ENCODE peak calls at places on chromosome 4, in four cellular contexts. R is GM23338, S is MM.1S, E is neural progenitor cell. M is an unnamed sample.

GRCh38 chr4:188551156-188551555 is 411.9 kb downstream of the TRIML1 start:
- DNase-seq in E (no peak), R (no peak), S (no peak), M (no peak)

GRCh38 chr4:33104190-33104773 is 2384.1 kb downstream of the PCDH7 start:
- DNase-seq in S (peak; percentile 67), R (peak; percentile 5), E (no peak), M (no peak)

GRCh38 chr4:174256277-174256713 is 27.2 kb downstream of the FBXO8 start:
- DNase-seq in R (no peak), S (no peak), E (no peak), M (no peak)

GRCh38 chr4:11782859-11783258 is 354.2 kb upstream of the HS3ST1 start:
- DNase-seq in E (no peak), S (no peak), R (no peak), M (no peak)

GRCh38 chr4:81807927-81808672 is 336.4 kb upstream of the RASGEF1B start:
- DNase-seq in S (no peak), R (no peak), E (no peak), M (no peak)

GRCh38 chr4:47469951-47470350 is 6.4 kb upstream of the COMMD8 start:
- DNase-seq in E (no peak), S (no peak), R (no peak), M (peak; percentile 54)

GRCh38 chr4:168541608-168541953 is 44.7 kb downstream of the PALLD start:
- DNase-seq in R (no peak), E (no peak), S (no peak), M (peak; percentile 64)

GRCh38 chr4:103100691-103101090 is 1.1 kb upstream of the BDH2 start:
- DNase-seq in E (peak; percentile 20), S (no peak), R (no peak), M (no peak)

GRCh38 chr4:127048371-127049085 is 584.2 kb upstream of the INTU start:
- DNase-seq in S (no peak), E (peak; percentile 8), R (no peak), M (no peak)

GRCh38 chr4:70505152-70505748 is 13.1 kb upstream of the AMTN start:
- DNase-seq in S (peak; percentile 72), E (peak; percentile 76), R (peak; percentile 75), M (no peak)

GRCh38 chr4:113760094-113760851 is 1.3 kb downstream of the CAMK2D start:
- DNase-seq in E (peak; percentile 62), R (peak; percentile 38), S (peak; percentile 11), M (no peak)

GRCh38 chr4:39636786-39637185 is 1.9 kb downstream of the SMIM14 start:
- DNase-seq in E (no peak), R (no peak), S (peak; percentile 53), M (no peak)

GRCh38 chr4:73019462-73020047 is 50.0 kb downstream of the COX18 start:
- DNase-seq in S (peak; percentile 53), E (peak; percentile 67), R (peak; percentile 78), M (no peak)

GRCh38 chr4:85919488-85919887 is 440.4 kb downstream of the MAPK10 start:
- DNase-seq in R (no peak), E (no peak), S (no peak), M (no peak)

GRCh38 chr4:76984788-76985211 is 35.2 kb downstream of the SEPTIN11 start:
- DNase-seq in R (no peak), S (peak; percentile 21), E (peak; percentile 41), M (no peak)

GRCh38 chr4:76003015-76003414 is 4.3 kb downstream of the CXCL9 start:
- DNase-seq in R (no peak), E (no peak), S (no peak), M (no peak)

GRCh38 chr4:148108776-148109175 is 333.4 kb downstream of the NR3C2 start:
- DNase-seq in S (no peak), R (no peak), E (no peak), M (no peak)

GRCh38 chr4:17605236-17605635 is 9.2 kb upstream of the MED28 start:
- DNase-seq in E (no peak), R (no peak), S (no peak), M (no peak)

GRCh38 chr4:119728185-119728584 is 99.6 kb upstream of the PDE5A start:
- DNase-seq in E (no peak), S (no peak), R (no peak), M (no peak)

GRCh38 chr4:13527192-13527982 is 16.9 kb downstream of the NKX3-2 start:
- DNase-seq in R (no peak), S (no peak), E (no peak), M (no peak)

GRCh38 chr4:6674500-6675149 is 19.1 kb upstream of the S100P start:
- DNase-seq in R (peak; percentile 61), E (peak; percentile 40), S (peak; percentile 68), M (peak; percentile 53)

GRCh38 chr4:41719417-41719816 is 29.1 kb downstream of the PHOX2B start:
- DNase-seq in S (no peak), E (no peak), R (no peak), M (no peak)

GRCh38 chr4:120809518-120809917 is 113.0 kb downstream of the PRDM5 start:
- DNase-seq in S (peak; percentile 10), E (no peak), R (no peak), M (no peak)

GRCh38 chr4:158870282-158871049 is 101.6 kb downstream of the FNIP2 start:
- DNase-seq in R (peak; percentile 72), S (no peak), E (peak; percentile 63), M (no peak)

GRCh38 chr4:158170691-158171455 is 2.0 kb downstream of the GASK1B start:
- DNase-seq in E (no peak), R (peak; percentile 73), S (no peak), M (no peak)

GRCh38 chr4:185730849-185731608 is 81.0 kb downstream of the SORBS2 start:
- DNase-seq in S (peak; percentile 52), E (no peak), R (no peak), M (no peak)

GRCh38 chr4:166324321-166324720 is 451.3 kb downstream of the TLL1 start:
- DNase-seq in R (peak; percentile 75), E (peak; percentile 54), S (peak; percentile 50), M (no peak)

GRCh38 chr4:186684220-186684619 is 39.4 kb downstream of the FAT1 start:
- DNase-seq in E (no peak), S (no peak), R (no peak), M (no peak)

GRCh38 chr4:25896782-25897539 is 17.1 kb upstream of the SMIM20 start:
- DNase-seq in S (no peak), R (no peak), E (no peak), M (no peak)

GRCh38 chr4:151227731-151228130 is 49.2 kb upstream of the PRSS48 start:
- DNase-seq in S (no peak), R (no peak), E (no peak), M (no peak)

GRCh38 chr4:152415980-152416379 is 119.9 kb downstream of the FBXW7 start:
- DNase-seq in R (no peak), S (no peak), E (no peak), M (no peak)

GRCh38 chr4:67556426-67556825 is 2.1 kb upstream of the STAP1 start:
- DNase-seq in E (no peak), S (no peak), R (no peak), M (no peak)

GRCh38 chr4:94834496-94834895 is 76.7 kb downstream of the BMPR1B start:
- DNase-seq in E (no peak), S (no peak), R (no peak), M (no peak)

GRCh38 chr4:8739820-8740665 is 131.6 kb downstream of the HMX1 start:
- DNase-seq in R (no peak), S (no peak), E (no peak), M (no peak)

GRCh38 chr4:120921456-120922389 is 803 bp downstream of the PRDM5 start:
- DNase-seq in E (peak; percentile 69), R (peak; percentile 48), S (peak; percentile 59), M (no peak)

GRCh38 chr4:103204114-103204513 is 6.0 kb upstream of the CENPE start:
- DNase-seq in S (peak; percentile 13), R (peak; percentile 18), E (peak; percentile 8), M (no peak)

GRCh38 chr4:116866116-116866515 is 219.3 kb downstream of the TRAM1L1 start:
- DNase-seq in R (peak; percentile 33), S (no peak), E (no peak), M (no peak)

GRCh38 chr4:153577053-153577452 is 107.0 kb upstream of the TLR2 start:
- DNase-seq in R (no peak), E (no peak), S (no peak), M (no peak)
- H3F3A ChIP-seq in R (no peaks in the 10 kb centered on the region), E (no peaks in the 10 kb centered on the region), S (no peaks in the 10 kb centered on the region), M (no peaks in the 10 kb centered on the region)

GRCh38 chr4:141659539-141659938 is 23.2 kb downstream of the IL15 start:
- DNase-seq in E (no peak), R (no peak), S (no peak), M (no peak)
- TF ChIP-seq CTCF in E (no peak), R (no peak), S (no peak), M (no peak)

GRCh38 chr4:105145059-105145912 is 1.4 kb upstream of the TET2 start:
- DNase-seq in R (no peak), E (no peak), S (no peak), M (no peak)

GRCh38 chr4:105147226-105148151 is 813 bp downstream of the TET2 start:
- DNase-seq in E (peak; percentile 58), R (peak; percentile 74), S (peak; percentile 30), M (no peak)

GRCh38 chr4:105145913-105146285 is 777 bp upstream of the TET2 start:
- DNase-seq in E (peak; percentile 49), S (no peak), R (peak; percentile 71), M (no peak)

GRCh38 chr4:105149771-105150170 is 3.1 kb downstream of the TET2 start:
- DNase-seq in S (no peak), R (no peak), E (no peak), M (peak; percentile 38)

DNA sequence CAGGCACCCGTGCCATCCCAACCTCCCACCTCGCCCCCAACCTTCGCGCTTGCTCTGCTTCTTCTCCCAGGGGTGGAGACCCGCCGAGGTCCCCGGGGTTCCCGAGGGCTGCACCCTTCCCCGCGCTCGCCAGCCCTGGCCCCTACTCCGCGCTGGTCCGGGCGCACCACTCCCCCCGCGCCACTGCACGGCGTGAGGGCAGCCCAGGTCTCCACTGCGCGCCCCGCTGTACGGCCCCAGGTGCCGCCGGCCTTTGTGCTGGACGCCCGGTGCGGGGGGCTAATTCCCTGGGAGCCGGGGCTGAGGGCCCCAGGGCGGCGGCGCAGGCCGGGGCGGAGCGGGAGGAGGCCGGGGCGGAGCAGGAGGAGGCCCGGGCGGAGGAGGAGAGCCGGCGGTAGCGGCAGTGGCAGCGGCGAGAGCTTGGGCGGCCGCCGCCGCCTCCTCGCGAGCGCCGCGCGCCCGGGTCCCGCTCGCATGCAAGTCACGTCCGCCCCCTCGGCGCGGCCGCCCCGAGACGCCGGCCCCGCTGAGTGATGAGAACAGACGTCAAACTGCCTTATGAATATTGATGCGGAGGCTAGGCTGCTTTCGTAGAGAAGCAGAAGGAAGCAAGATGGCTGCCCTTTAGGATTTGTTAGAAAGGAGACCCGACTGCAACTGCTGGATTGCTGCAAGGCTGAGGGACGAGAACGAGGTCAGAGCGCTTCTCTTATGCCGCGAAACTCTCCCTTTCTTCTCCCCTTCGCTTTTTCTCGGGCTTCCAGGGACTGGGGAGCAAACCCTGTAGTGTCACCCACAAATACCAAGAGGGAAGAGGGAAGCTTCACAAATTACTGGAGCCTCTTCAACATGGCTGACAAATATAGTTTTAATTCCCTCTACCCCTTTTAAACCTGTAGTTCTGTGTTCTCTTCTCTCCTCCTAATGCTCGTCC is at the start of gene TET2:
- DNase-seq in E (peak; percentile 79), R (peak; percentile 70), S (peak; percentile 72), M (peak; percentile 55)
- H3K4me2 ChIP-seq in E (peak within 1 kb of the TSS; percentile 99), R (peak within 1 kb of the TSS; percentile 100), S (peak within 1 kb of the TSS; percentile 75), M (peak within 1 kb of the TSS; percentile 92)

DNA sequence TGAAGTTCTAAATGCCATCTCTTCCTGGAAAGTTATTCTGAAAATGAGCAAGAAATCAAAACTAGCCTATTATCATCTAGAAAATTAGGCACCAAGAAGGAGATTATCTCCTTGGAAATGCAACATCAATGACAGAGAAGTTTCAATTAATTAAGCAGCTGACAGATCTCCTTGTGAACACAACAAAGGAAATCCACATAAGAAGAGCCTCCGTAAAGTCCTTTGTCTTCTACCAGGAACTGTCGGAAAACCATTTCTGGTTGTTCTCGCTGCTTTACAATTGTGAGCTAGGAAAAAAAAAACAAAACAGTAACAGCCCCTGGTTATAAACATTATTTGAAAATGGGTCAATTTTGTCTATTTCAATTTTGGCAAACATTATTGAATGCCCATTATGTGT is 38.2 kb downstream of the METTL14 start:
- DNase-seq in E (peak; percentile 53), S (no peak), R (peak; percentile 20), M (no peak)
- H3F3A ChIP-seq in E (no peaks in the 10 kb centered on the region), S (peaks cover 6% of the 10 kb centered on the region), R (peaks cover 3% of the 10 kb centered on the region), M (no peaks in the 10 kb centered on the region)